ENCODE peak calls at places on chromosome 1, in ten cellular contexts. O is sigmoid colon, B is IMR-90, L is body of pancreas, X is right lobe of liver, P is A549, W is HCT116, R is GM12891, J is testis, D is H1. Y is an unnamed sample.

GRCh38 chr1:54614024-54614423 is 9.3 kb downstream of the FAM151A start:
- DNase-seq in O (peak; percentile 13), B (peak; percentile 27), L (no peak), X (no peak), P (no peak), W (no peak), R (no peak), J (no peak), D (no peak), Y (no peak)

GRCh38 chr1:199279872-199280649 is 641.2 kb downstream of the PTPRC start:
- DNase-seq in O (no peak), B (peak; percentile 51), L (no peak), X (no peak), P (no peak), W (no peak), R (no peak), J (no peak), D (no peak), Y (no peak)

GRCh38 chr1:178520803-178521202 is 7.9 kb downstream of the TEX35 start:
- DNase-seq in O (peak; percentile 36), B (no peak), L (no peak), X (peak; percentile 24), P (no peak), W (no peak), R (no peak), J (no peak), D (no peak), Y (no peak)

GRCh38 chr1:181189245-181189644 is 100.7 kb downstream of the IER5 start:
- DNase-seq in O (no peak), B (no peak), L (no peak), X (no peak), P (no peak), W (no peak), R (no peak), J (no peak), D (no peak), Y (no peak)

GRCh38 chr1:222829868-222830267 is 15.0 kb downstream of the DISP1 start:
- DNase-seq in O (no peak), B (peak; percentile 82), L (no peak), X (no peak), P (no peak), W (no peak), R (no peak), J (peak; percentile 34), D (no peak), Y (no peak)

GRCh38 chr1:186950547-186950946 is 121.8 kb downstream of the PLA2G4A start:
- DNase-seq in O (no peak), B (peak; percentile 31), L (no peak), X (no peak), P (peak; percentile 61), W (peak; percentile 3), R (no peak), J (no peak), D (no peak), Y (no peak)

GRCh38 chr1:66623812-66624211 is 89.9 kb downstream of the SGIP1 start:
- DNase-seq in O (no peak), B (peak; percentile 76), L (no peak), X (no peak), P (no peak), W (no peak), R (no peak), J (no peak), D (no peak), Y (no peak)

GRCh38 chr1:207841907-207842306 is 69.0 kb downstream of the CD34 start:
- DNase-seq in O (no peak), B (no peak), L (no peak), X (no peak), P (no peak), W (no peak), R (no peak), J (no peak), D (no peak), Y (no peak)

DNA sequence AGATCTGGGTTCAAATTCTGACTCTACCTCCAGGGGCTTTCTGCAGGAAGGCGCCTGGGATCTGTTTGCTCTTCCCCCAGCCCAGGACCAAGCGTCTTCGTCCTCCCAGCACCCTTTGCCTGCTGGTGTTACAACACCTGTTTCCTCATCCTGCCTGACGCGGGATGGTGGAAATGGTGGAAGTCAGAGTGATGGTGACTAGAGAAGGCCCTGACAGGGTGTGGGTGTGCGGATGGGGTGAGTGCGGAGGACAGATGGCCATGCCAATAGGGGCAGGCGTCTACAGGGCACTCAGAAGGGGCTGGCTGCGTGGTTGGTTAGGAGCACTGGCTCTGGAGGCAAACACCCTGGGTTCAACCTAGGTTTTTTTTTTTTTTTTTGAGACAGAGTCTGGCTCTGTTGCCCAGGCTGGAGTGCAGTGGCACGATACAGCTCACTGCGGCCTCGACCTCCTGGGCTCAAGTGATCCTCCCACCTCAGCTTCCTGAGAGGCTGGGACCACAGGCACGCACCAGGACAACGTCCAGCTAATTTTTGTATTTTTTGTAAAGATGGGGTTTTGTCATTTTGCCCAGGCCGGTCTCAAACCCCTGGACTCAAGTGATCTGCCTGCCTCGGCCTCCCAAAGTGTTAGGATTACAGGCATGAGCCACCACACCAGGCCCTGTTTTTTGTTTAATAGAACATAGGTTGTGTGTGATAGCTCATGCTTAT is 1.5 kb downstream of the THEMIS2 start:
- DNase-seq in O (peak; percentile 75), B (no peak), L (no peak), X (no peak), P (no peak), W (no peak), R (no peak), J (peak; percentile 53), D (no peak), Y (no peak)
- TF ChIP-seq POLR2A in O (no peak), B (no peak), L (no peak), X (peak; percentile 31), P (no peak), W (no peak), R (no peak), J (no peak), D (no peak), Y (no peak)

GRCh38 chr1:145978477-145978859 is 14.0 kb downstream of the POLR3GL start:
- DNase-seq in O (no peak), B (no peak), L (no peak), X (no peak), P (no peak), W (no peak), R (no peak), J (no peak), D (no peak), Y (no peak)

GRCh38 chr1:145977486-145978476 is 13.3 kb downstream of the POLR3GL start:
- DNase-seq in O (peak; percentile 94), B (peak; percentile 85), L (peak; percentile 89), X (peak; percentile 65), P (peak; percentile 80), W (peak; percentile 69), R (peak; percentile 66), J (peak; percentile 91), D (peak; percentile 73), Y (no peak)

GRCh38 chr1:145978860-145979745 is 14.6 kb downstream of the POLR3GL start:
- DNase-seq in O (peak; percentile 98), B (peak; percentile 100), L (peak; percentile 82), X (peak; percentile 77), P (peak; percentile 82), W (peak; percentile 96), R (no peak), J (peak; percentile 97), D (peak; percentile 67), Y (peak; percentile 89)

GRCh38 chr1:145981299-145981600 is 15.1 kb downstream of the TXNIP start:
- DNase-seq in O (no peak), B (no peak), L (no peak), X (no peak), P (no peak), W (no peak), R (no peak), J (no peak), D (no peak), Y (no peak)

DNA sequence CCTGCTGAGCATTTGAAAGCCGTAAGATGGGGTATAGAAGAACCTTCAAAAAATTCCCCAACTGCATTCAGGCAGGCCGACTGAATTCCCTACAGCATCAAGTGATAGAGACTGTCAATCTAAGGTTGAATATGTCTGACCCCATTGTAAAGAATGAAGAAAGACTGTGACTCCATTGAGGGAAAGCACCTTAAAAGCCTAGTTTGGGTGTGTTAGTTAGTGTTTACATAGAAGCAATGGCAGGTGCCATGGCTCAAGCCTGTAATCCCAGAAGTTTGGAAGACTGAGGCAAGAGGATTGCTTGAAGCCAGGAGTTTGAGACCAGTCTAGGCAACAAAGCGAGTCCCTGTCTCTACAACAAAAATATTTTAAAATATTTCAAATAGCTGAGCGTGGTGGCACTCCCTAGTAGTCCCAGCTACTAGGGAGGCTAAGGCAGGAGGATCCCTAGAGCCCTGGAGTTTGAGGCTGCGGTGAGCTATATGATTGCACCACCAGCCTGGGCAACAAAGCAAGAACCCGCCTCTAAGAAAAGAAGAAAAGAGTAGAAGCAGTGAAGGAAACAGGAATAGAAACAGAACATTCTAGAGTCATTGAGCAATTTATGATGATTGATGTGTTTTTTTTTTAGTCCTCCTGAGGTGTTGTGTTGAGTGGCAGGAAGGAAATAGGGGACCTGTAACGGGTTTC is 15.4 kb downstream of the POLR3GL start:
- DNase-seq in O (peak; percentile 75), B (no peak), L (no peak), X (no peak), P (no peak), W (no peak), R (no peak), J (no peak), D (no peak), Y (no peak)
- TF ChIP-seq POLR2A in O (no peak), B (no peak), L (no peak), X (no peak), P (no peak), W (no peak), R (no peak), J (no peak), D (no peak), Y (no peak)

GRCh38 chr1:226038661-226039060 is 23.9 kb upstream of the H3-3A start:
- DNase-seq in O (no peak), B (no peak), L (no peak), X (no peak), P (no peak), W (no peak), R (no peak), J (no peak), D (no peak), Y (no peak)

GRCh38 chr1:226033599-226034390 is 28.7 kb upstream of the H3-3A start:
- DNase-seq in O (no peak), B (no peak), L (no peak), X (no peak), P (no peak), W (no peak), R (no peak), J (no peak), D (no peak), Y (no peak)

GRCh38 chr1:226029568-226030225 is 30.6 kb upstream of the SDE2 start:
- DNase-seq in O (no peak), B (no peak), L (peak; percentile 31), X (no peak), P (no peak), W (no peak), R (no peak), J (no peak), D (no peak), Y (no peak)

GRCh38 chr1:226035915-226036314 is 26.6 kb upstream of the H3-3A start:
- DNase-seq in O (no peak), B (no peak), L (no peak), X (no peak), P (no peak), W (no peak), R (no peak), J (no peak), D (no peak), Y (no peak)

DNA sequence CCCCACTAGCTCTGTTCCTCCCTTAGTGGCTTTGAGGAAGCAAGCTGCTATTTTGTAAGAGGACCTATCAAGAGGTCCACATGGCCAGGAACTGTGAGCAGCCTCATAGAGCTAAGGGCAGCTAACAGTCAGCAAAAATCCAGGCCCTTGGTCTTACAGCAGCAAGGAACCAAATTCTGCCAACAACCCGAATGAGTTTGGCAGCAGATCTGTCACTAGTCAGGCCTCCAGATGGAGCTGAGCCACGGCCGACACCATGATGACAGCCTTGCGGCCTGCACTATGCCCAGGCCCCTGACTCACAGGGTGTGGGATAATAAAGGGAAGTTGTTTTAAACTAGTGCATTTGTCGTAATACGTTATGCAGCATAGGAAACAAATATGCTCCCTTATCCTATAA is 28.0 kb upstream of the H3-3A start:
- DNase-seq in O (peak; percentile 92), B (peak; percentile 96), L (peak; percentile 52), X (peak; percentile 84), P (no peak), W (no peak), R (no peak), J (peak; percentile 46), D (no peak), Y (peak; percentile 57)
- TF ChIP-seq POLR2A in O (no peak), B (no peak), L (no peak), X (no peak), P (no peak), W (no peak), R (no peak), J (no peak), D (no peak), Y (no peak)

DNA sequence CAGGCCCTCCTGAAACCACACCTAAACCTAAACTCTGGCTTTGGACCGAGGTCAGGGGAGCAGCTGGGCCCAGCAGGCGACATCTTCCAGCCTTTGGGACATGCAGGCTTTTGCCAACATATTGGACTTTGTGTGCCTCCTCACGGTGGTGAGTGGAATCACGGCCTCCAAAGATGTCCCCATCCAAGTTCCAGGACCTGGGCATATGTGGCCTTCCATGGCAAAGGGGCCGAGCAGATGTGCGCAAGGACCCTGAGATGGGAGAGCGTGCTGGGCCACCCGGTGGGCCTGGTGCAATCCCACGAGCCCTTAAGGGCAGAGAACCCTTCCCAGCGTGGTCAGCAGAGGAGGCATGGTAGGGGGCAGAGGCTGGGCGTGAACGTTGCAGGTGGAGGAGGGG is 160.8 kb upstream of the C1orf174 start:
- DNase-seq in O (no peak), B (no peak), L (no peak), X (no peak), P (peak; percentile 8), W (no peak), R (no peak), J (no peak), D (no peak), Y (no peak)
- TF ChIP-seq POLR2A in O (no peak), B (no peak), L (no peak), X (no peak), P (no peak), W (no peak), R (no peak), J (no peak), D (no peak), Y (no peak)

Y was measured in esophagus squamous epithelium.